ENCODE peak calls at places on chromosomes 4 and X, in four cellular contexts. One of them, this sample, is unnamed.

GRCh38 chr4:83046693-83047473 is 11.9 kb downstream of the COPS4 start:
- DNase-seq in CD4-positive, alpha-beta memory T cell: no peak
- DNase-seq in CD8-positive, alpha-beta memory T cell: no peak
- DNase-seq in cardiac muscle cell: no peak
- DNase-seq in this sample: no peak

GRCh38 chr4:19381068-19381467 is 870.6 kb upstream of the SLIT2 start:
- DNase-seq in CD4-positive, alpha-beta memory T cell: no peak
- DNase-seq in CD8-positive, alpha-beta memory T cell: no peak
- DNase-seq in cardiac muscle cell: peak; percentile 50
- DNase-seq in this sample: no peak

GRCh38 chrX:38694394-38694793 is 106.9 kb upstream of the MID1IP1 start:
- DNase-seq in CD4-positive, alpha-beta memory T cell: no peak
- DNase-seq in CD8-positive, alpha-beta memory T cell: no peak
- DNase-seq in cardiac muscle cell: no peak
- DNase-seq in this sample: no peak

GRCh38 chr4:183722738-183723560 is 63.9 kb downstream of the TRAPPC11 start:
- DNase-seq in CD4-positive, alpha-beta memory T cell: peak; percentile 42
- DNase-seq in CD8-positive, alpha-beta memory T cell: peak; percentile 57
- DNase-seq in cardiac muscle cell: peak; percentile 30
- DNase-seq in this sample: peak; percentile 41

GRCh38 chrX:46865281-46865680 is 28.4 kb downstream of the RP2 start:
- DNase-seq in CD4-positive, alpha-beta memory T cell: no peak
- DNase-seq in CD8-positive, alpha-beta memory T cell: no peak
- DNase-seq in cardiac muscle cell: peak; percentile 46
- DNase-seq in this sample: no peak

GRCh38 chr4:6720202-6720699 is 4.3 kb downstream of the BLOC1S4 start:
- DNase-seq in CD4-positive, alpha-beta memory T cell: peak; percentile 70
- DNase-seq in CD8-positive, alpha-beta memory T cell: peak; percentile 87
- DNase-seq in cardiac muscle cell: peak; percentile 80
- DNase-seq in this sample: peak; percentile 80

GRCh38 chr4:75723117-75723801 is 1.1 kb upstream of the USO1 start:
- DNase-seq in CD4-positive, alpha-beta memory T cell: no peak
- DNase-seq in CD8-positive, alpha-beta memory T cell: no peak
- DNase-seq in cardiac muscle cell: no peak
- DNase-seq in this sample: no peak

GRCh38 chr4:23290656-23291055 is 597.9 kb downstream of the GBA3 start:
- DNase-seq in CD4-positive, alpha-beta memory T cell: no peak
- DNase-seq in CD8-positive, alpha-beta memory T cell: no peak
- DNase-seq in cardiac muscle cell: peak; percentile 6
- DNase-seq in this sample: no peak

GRCh38 chr4:80007745-80008149 is 65.3 kb downstream of the ANTXR2 start:
- DNase-seq in CD4-positive, alpha-beta memory T cell: no peak
- DNase-seq in CD8-positive, alpha-beta memory T cell: no peak
- DNase-seq in cardiac muscle cell: no peak
- DNase-seq in this sample: no peak

GRCh38 chr4:151226004-151226932 is 50.7 kb upstream of the PRSS48 start:
- DNase-seq in CD4-positive, alpha-beta memory T cell: no peak
- DNase-seq in CD8-positive, alpha-beta memory T cell: no peak
- DNase-seq in cardiac muscle cell: peak; percentile 89
- DNase-seq in this sample: no peak

GRCh38 chr4:122826000-122826595 is 533 bp upstream of the FGF2 start:
- DNase-seq in CD4-positive, alpha-beta memory T cell: no peak
- DNase-seq in CD8-positive, alpha-beta memory T cell: no peak
- DNase-seq in cardiac muscle cell: no peak
- DNase-seq in this sample: no peak

GRCh38 chr4:3302786-3303444 is 10.1 kb downstream of the RGS12 start:
- DNase-seq in CD4-positive, alpha-beta memory T cell: peak; percentile 16
- DNase-seq in CD8-positive, alpha-beta memory T cell: no peak
- DNase-seq in cardiac muscle cell: no peak
- DNase-seq in this sample: peak; percentile 14

GRCh38 chr4:152500798-152501434 is 35.0 kb downstream of the FBXW7 start:
- DNase-seq in CD4-positive, alpha-beta memory T cell: peak; percentile 80
- DNase-seq in CD8-positive, alpha-beta memory T cell: peak; percentile 63
- DNase-seq in cardiac muscle cell: peak; percentile 95
- DNase-seq in this sample: peak; percentile 79

GRCh38 chr4:111960241-111960667 is 185.0 kb upstream of the FAM241A start:
- DNase-seq in CD4-positive, alpha-beta memory T cell: no peak
- DNase-seq in CD8-positive, alpha-beta memory T cell: no peak
- DNase-seq in cardiac muscle cell: no peak
- DNase-seq in this sample: no peak

GRCh38 chrX:103780701-103781402 is 4.2 kb downstream of the PLP1 start:
- DNase-seq in CD4-positive, alpha-beta memory T cell: no peak
- DNase-seq in CD8-positive, alpha-beta memory T cell: no peak
- DNase-seq in cardiac muscle cell: no peak
- DNase-seq in this sample: no peak

GRCh38 chr4:47913858-47914218 is 545 bp downstream of the NFXL1 start:
- DNase-seq in CD4-positive, alpha-beta memory T cell: peak; percentile 21
- DNase-seq in CD8-positive, alpha-beta memory T cell: peak; percentile 49
- DNase-seq in cardiac muscle cell: peak; percentile 8
- DNase-seq in this sample: peak; percentile 5

GRCh38 chr4:174434455-174434854 is 87.8 kb downstream of the HPGD start:
- DNase-seq in CD4-positive, alpha-beta memory T cell: no peak
- DNase-seq in CD8-positive, alpha-beta memory T cell: no peak
- DNase-seq in cardiac muscle cell: no peak
- DNase-seq in this sample: no peak

GRCh38 chr4:125323547-125324100 is 8.9 kb downstream of the FAT4 start:
- DNase-seq in CD4-positive, alpha-beta memory T cell: no peak
- DNase-seq in CD8-positive, alpha-beta memory T cell: no peak
- DNase-seq in cardiac muscle cell: peak; percentile 75
- DNase-seq in this sample: no peak

GRCh38 chr4:121454251-121454979 is 73.6 kb upstream of the QRFPR start:
- DNase-seq in CD4-positive, alpha-beta memory T cell: no peak
- DNase-seq in CD8-positive, alpha-beta memory T cell: no peak
- DNase-seq in cardiac muscle cell: no peak
- DNase-seq in this sample: no peak

GRCh38 chrX:9163153-9163790 is 129.3 kb upstream of the FAM9B start:
- DNase-seq in CD4-positive, alpha-beta memory T cell: no peak
- DNase-seq in CD8-positive, alpha-beta memory T cell: no peak
- DNase-seq in cardiac muscle cell: peak; percentile 12
- DNase-seq in this sample: no peak

GRCh38 chr4:7341486-7342222 is 93.1 kb downstream of the PSAPL1 start:
- DNase-seq in CD4-positive, alpha-beta memory T cell: no peak
- DNase-seq in CD8-positive, alpha-beta memory T cell: no peak
- DNase-seq in cardiac muscle cell: no peak
- DNase-seq in this sample: no peak

GRCh38 chrX:128928636-128929035 is 594.7 kb downstream of the SMARCA1 start:
- DNase-seq in CD4-positive, alpha-beta memory T cell: no peak
- DNase-seq in CD8-positive, alpha-beta memory T cell: no peak
- DNase-seq in cardiac muscle cell: no peak
- DNase-seq in this sample: no peak

DNA sequence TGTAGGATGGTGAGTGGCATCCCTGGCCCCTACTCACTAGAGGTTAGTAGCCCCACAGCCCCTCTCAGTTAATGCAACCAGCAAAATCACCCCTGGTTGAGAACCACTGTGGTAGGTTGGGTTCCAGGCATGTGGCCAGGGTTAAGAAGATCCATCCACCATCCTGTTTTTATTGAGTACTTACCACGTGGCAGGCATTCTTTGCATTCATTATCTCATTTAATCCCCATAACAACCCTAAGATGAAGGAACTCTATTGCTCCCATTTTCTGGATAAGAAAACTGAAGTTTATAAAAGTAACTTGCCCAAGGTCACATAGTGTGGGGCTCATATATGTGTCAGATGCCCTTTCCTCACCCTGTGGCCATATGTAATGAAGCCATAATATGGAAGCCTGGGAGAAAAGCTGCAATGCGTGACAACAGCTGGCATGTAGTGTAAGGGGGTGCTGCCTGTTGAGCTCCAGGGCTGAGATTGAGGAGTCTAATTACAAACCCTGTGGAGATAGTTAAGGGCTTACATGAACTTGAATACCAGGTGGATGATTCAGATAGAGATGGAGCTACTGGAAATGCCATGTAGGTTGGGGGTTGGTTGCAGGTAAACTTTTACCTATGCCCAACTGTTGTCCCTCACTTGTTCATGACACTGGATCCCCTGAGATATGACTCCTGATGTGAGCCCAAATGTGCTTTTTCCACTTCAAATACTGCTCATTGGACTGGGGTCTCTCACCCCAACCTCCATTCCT is 100.2 kb upstream of the PGRMC2 start:
- DNase-seq in CD4-positive, alpha-beta memory T cell: no peak
- DNase-seq in CD8-positive, alpha-beta memory T cell: no peak
- DNase-seq in cardiac muscle cell: no peak
- DNase-seq in this sample: no peak
- H3K4me1 ChIP-seq in CD4-positive, alpha-beta memory T cell: no peaks in the 10 kb centered on the region
- H3K4me1 ChIP-seq in CD8-positive, alpha-beta memory T cell: no peaks in the 10 kb centered on the region
- H3K4me1 ChIP-seq in cardiac muscle cell: peaks cover 1% of the 10 kb centered on the region
- H3K4me1 ChIP-seq in this sample: no peaks in the 10 kb centered on the region

DNA sequence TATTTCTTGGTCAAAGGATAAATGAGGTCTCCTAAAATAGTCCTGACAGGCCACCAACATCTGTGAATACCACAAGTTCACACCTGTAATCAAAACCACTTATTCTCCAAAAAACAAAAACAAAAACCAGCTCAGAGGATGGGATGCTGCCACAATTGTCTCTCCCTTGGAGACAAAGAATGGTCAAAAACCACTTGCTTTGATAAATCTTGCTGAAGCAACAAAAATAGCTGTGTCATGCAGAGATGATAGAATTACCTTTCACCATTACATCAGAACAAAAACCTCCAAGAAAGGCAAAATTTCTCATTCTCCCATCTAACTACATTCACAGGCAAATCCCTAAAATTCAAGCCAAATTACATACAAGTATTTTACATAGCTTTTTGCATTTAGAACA is 180.4 kb downstream of the MAML3 start:
- DNase-seq in CD4-positive, alpha-beta memory T cell: no peak
- DNase-seq in CD8-positive, alpha-beta memory T cell: no peak
- DNase-seq in cardiac muscle cell: no peak
- DNase-seq in this sample: no peak
- H3K27me3 ChIP-seq in CD4-positive, alpha-beta memory T cell: no peaks in the 10 kb centered on the region
- H3K27me3 ChIP-seq in CD8-positive, alpha-beta memory T cell: no peaks in the 10 kb centered on the region
- H3K27me3 ChIP-seq in cardiac muscle cell: no peaks in the 10 kb centered on the region
- H3K27me3 ChIP-seq in this sample: no peaks in the 10 kb centered on the region

DNA sequence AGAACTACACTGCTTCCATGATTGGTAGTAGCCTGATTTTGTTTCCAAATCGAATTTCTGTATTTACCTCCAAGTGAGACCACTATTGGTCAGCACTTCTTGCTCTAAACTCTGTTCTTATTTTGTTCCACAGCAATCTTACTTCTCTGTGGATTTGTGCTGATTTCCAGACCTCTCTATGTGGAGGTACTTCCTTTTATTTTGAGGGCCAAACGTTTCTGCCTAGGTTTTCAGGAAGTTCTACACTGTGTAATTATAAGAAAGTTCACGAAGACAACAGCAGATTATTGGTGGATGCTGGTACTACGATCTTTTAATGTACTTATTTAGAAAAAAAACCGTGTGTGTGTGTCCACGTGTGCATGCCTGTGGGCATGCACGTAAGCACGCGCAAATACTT is 46.7 kb downstream of the DTHD1 start:
- DNase-seq in CD4-positive, alpha-beta memory T cell: no peak
- DNase-seq in CD8-positive, alpha-beta memory T cell: no peak
- DNase-seq in cardiac muscle cell: no peak
- DNase-seq in this sample: no peak
- H3K4me1 ChIP-seq in CD4-positive, alpha-beta memory T cell: peaks cover 30% of the 10 kb centered on the region
- H3K4me1 ChIP-seq in CD8-positive, alpha-beta memory T cell: peaks cover 23% of the 10 kb centered on the region
- H3K4me1 ChIP-seq in cardiac muscle cell: no peaks in the 10 kb centered on the region
- H3K4me1 ChIP-seq in this sample: peaks cover 26% of the 10 kb centered on the region

GRCh38 chr4:159435561-159436023 is 332.7 kb downstream of the RAPGEF2 start:
- DNase-seq in CD4-positive, alpha-beta memory T cell: no peak
- DNase-seq in CD8-positive, alpha-beta memory T cell: no peak
- DNase-seq in cardiac muscle cell: no peak
- DNase-seq in this sample: no peak

GRCh38 chr4:159429693-159430035 is 326.8 kb downstream of the RAPGEF2 start:
- DNase-seq in CD4-positive, alpha-beta memory T cell: no peak
- DNase-seq in CD8-positive, alpha-beta memory T cell: no peak
- DNase-seq in cardiac muscle cell: no peak
- DNase-seq in this sample: no peak

GRCh38 chr4:159434496-159435241 is 331.8 kb downstream of the RAPGEF2 start:
- DNase-seq in CD4-positive, alpha-beta memory T cell: no peak
- DNase-seq in CD8-positive, alpha-beta memory T cell: no peak
- DNase-seq in cardiac muscle cell: peak; percentile 42
- DNase-seq in this sample: no peak

GRCh38 chr4:159430896-159431295 is 328.0 kb downstream of the RAPGEF2 start:
- DNase-seq in CD4-positive, alpha-beta memory T cell: no peak
- DNase-seq in CD8-positive, alpha-beta memory T cell: no peak
- DNase-seq in cardiac muscle cell: no peak
- DNase-seq in this sample: no peak

GRCh38 chr4:159432436-159432835 is 329.6 kb downstream of the RAPGEF2 start:
- DNase-seq in CD4-positive, alpha-beta memory T cell: no peak
- DNase-seq in CD8-positive, alpha-beta memory T cell: no peak
- DNase-seq in cardiac muscle cell: no peak
- DNase-seq in this sample: no peak
- H3K27me3 ChIP-seq in CD4-positive, alpha-beta memory T cell: no peaks in the 10 kb centered on the region
- H3K27me3 ChIP-seq in CD8-positive, alpha-beta memory T cell: no peaks in the 10 kb centered on the region
- H3K27me3 ChIP-seq in cardiac muscle cell: no peaks in the 10 kb centered on the region
- H3K27me3 ChIP-seq in this sample: no peaks in the 10 kb centered on the region

GRCh38 chr4:84366932-84367331 is 132.2 kb downstream of the NKX6-1 start:
- DNase-seq in CD4-positive, alpha-beta memory T cell: no peak
- DNase-seq in CD8-positive, alpha-beta memory T cell: no peak
- DNase-seq in cardiac muscle cell: no peak
- DNase-seq in this sample: no peak

GRCh38 chr4:84366111-84366510 is 133.0 kb downstream of the NKX6-1 start:
- DNase-seq in CD4-positive, alpha-beta memory T cell: no peak
- DNase-seq in CD8-positive, alpha-beta memory T cell: no peak
- DNase-seq in cardiac muscle cell: no peak
- DNase-seq in this sample: no peak

DNA sequence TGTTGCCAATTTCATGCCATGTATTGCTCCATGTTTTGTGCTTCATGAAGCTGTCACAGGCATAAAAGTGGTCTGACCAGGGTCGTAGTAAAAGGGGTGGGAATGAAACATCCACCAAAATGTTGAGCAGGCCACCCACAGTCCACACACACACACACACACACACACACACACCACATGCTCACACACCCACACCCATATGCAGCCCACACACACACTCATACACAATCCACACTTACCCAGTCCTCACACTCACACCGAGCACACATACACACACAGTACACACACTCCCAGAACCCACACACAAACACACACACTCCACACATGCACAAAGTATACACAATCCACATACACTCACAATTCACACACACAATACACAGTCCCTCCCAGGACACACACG is 135.8 kb downstream of the NKX6-1 start:
- DNase-seq in CD4-positive, alpha-beta memory T cell: no peak
- DNase-seq in CD8-positive, alpha-beta memory T cell: no peak
- DNase-seq in cardiac muscle cell: no peak
- DNase-seq in this sample: no peak
- H3K4me1 ChIP-seq in CD4-positive, alpha-beta memory T cell: no peaks in the 10 kb centered on the region
- H3K4me1 ChIP-seq in CD8-positive, alpha-beta memory T cell: no peaks in the 10 kb centered on the region
- H3K4me1 ChIP-seq in cardiac muscle cell: no peaks in the 10 kb centered on the region
- H3K4me1 ChIP-seq in this sample: no peaks in the 10 kb centered on the region

DNA sequence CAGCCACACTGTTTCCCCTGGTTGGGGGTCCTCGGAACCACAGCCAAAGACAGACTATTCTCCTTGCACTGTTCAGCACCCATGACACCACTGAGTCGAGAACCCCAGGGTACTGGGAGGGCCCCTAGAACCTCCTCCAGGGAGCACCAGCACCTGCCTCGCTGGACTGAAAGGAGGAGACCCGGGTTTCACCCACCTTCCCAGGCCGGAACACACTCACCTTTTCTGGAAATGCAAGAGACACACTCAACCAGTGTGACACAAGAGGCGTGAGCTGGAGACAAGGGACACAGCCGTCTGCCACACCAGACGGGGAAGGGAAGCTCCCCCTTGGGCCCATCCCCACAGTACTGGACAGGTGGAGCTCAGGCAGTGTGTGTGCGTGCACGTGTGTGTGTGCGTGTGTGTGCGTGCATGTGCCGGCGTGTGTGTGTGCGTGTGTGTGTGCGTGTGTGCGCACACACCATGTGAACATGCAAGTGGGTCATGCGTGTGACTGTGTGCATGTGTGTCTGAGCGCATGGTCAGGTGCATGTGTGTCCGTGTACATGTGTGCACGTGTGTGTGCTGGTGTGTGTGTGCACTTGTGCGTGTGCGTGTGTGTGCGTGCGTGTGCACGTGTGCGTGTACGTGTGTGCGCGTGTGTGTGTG is 128.8 kb upstream of the NKX1-1 start:
- DNase-seq in CD4-positive, alpha-beta memory T cell: no peak
- DNase-seq in CD8-positive, alpha-beta memory T cell: peak; percentile 27
- DNase-seq in cardiac muscle cell: no peak
- DNase-seq in this sample: no peak
- H3K27me3 ChIP-seq in CD4-positive, alpha-beta memory T cell: no peaks in the 10 kb centered on the region
- H3K27me3 ChIP-seq in CD8-positive, alpha-beta memory T cell: no peaks in the 10 kb centered on the region
- H3K27me3 ChIP-seq in cardiac muscle cell: no peaks in the 10 kb centered on the region
- H3K27me3 ChIP-seq in this sample: no peaks in the 10 kb centered on the region